ENCODE peak calls at places on chromosomes 3 and 15, in nine cellular contexts. N is T-helper 22 cell, T is hippocampal formation, P is activated T-cell treated with anti-CD3 and anti-CD28 coated beads for 1 hour, O is ELR, K is heart left ventricle, U is posterior cingulate gyrus, D is Kasumi-1, B is LoVo. A is an unnamed sample.

GRCh38 chr15:69539316-69539715 is 86.7 kb downstream of the RPLP1 start:
- DNase-seq in N (no peak), T (no peak), P (no peak), O (no peak), K (no peak), U (no peak), D (no peak), B (no peak), A (no peak)

GRCh38 chr3:14549256-14549931 is 9.3 kb upstream of the GRIP2 start:
- DNase-seq in N (no peak), T (no peak), P (no peak), O (peak; percentile 54), K (peak; percentile 15), U (peak; percentile 3), D (peak; percentile 61), B (peak; percentile 30), A (no peak)

GRCh38 chr3:49158108-49158709 is 7.9 kb downstream of the CCDC71 start:
- DNase-seq in N (peak; percentile 32), T (no peak), P (peak; percentile 50), O (peak; percentile 37), K (no peak), U (no peak), D (peak; percentile 41), B (peak; percentile 52), A (peak; percentile 37)

GRCh38 chr3:172082269-172082668 is 42.9 kb downstream of the FNDC3B start:
- DNase-seq in N (no peak), T (no peak), P (no peak), O (peak; percentile 86), K (peak; percentile 50), U (no peak), D (no peak), B (no peak), A (no peak)

GRCh38 chr3:183439510-183439909 is 11.1 kb upstream of the MCF2L2 start:
- DNase-seq in N (no peak), T (no peak), P (no peak), O (peak; percentile 33), K (no peak), U (no peak), D (no peak), B (no peak), A (no peak)

GRCh38 chr15:39843561-39843960 is 60.9 kb upstream of the FSIP1 start:
- DNase-seq in N (no peak), T (no peak), P (no peak), O (no peak), K (no peak), U (no peak), D (no peak), B (no peak), A (no peak)

GRCh38 chr3:126781889-126782491 is 78.0 kb downstream of the CHCHD6 start:
- DNase-seq in N (no peak), T (no peak), P (no peak), O (peak; percentile 81), K (no peak), U (no peak), D (no peak), B (no peak), A (no peak)

GRCh38 chr3:106745344-106746168 is 631.7 kb upstream of the CCDC54 start:
- DNase-seq in N (no peak), T (no peak), P (no peak), O (peak; percentile 34), K (no peak), U (no peak), D (no peak), B (no peak), A (no peak)

GRCh38 chr3:131735544-131735943 is 232.8 kb upstream of the MRPL3 start:
- DNase-seq in N (no peak), T (no peak), P (no peak), O (no peak), K (no peak), U (no peak), D (no peak), B (no peak), A (no peak)

GRCh38 chr3:123270818-123271217 is 69.1 kb downstream of the SEC22A start:
- DNase-seq in N (no peak), T (no peak), P (no peak), O (no peak), K (no peak), U (no peak), D (no peak), B (no peak), A (no peak)

GRCh38 chr15:68346986-68347385 is 69.4 kb downstream of the FEM1B start:
- DNase-seq in N (no peak), T (no peak), P (no peak), O (no peak), K (no peak), U (no peak), D (no peak), B (no peak), A (no peak)

GRCh38 chr3:195873971-195874370 is 34.4 kb downstream of the TNK2 start:
- DNase-seq in N (no peak), T (no peak), P (no peak), O (peak; percentile 67), K (no peak), U (no peak), D (no peak), B (no peak), A (no peak)

GRCh38 chr15:71715914-71716313 is 94.4 kb upstream of the NR2E3 start:
- DNase-seq in N (no peak), T (no peak), P (no peak), O (no peak), K (no peak), U (no peak), D (no peak), B (no peak), A (no peak)

GRCh38 chr3:136075218-136075808 is 109.8 kb downstream of the PPP2R3A start:
- DNase-seq in N (peak; percentile 32), T (peak; percentile 76), P (peak; percentile 62), O (peak; percentile 78), K (peak; percentile 68), U (peak; percentile 74), D (peak; percentile 76), B (peak; percentile 76), A (peak; percentile 68)

GRCh38 chr3:112654979-112655378 is 14.0 kb upstream of the CCDC80 start:
- DNase-seq in N (no peak), T (no peak), P (no peak), O (no peak), K (no peak), U (no peak), D (peak; percentile 13), B (no peak), A (no peak)

GRCh38 chr3:48285132-48285531 is 44.2 kb downstream of the ZNF589 start:
- DNase-seq in N (no peak), T (no peak), P (no peak), O (no peak), K (no peak), U (no peak), D (no peak), B (no peak), A (no peak)

GRCh38 chr3:50163572-50163971 is 8.4 kb downstream of the SEMA3F start:
- DNase-seq in N (no peak), T (no peak), P (no peak), O (no peak), K (no peak), U (no peak), D (no peak), B (no peak), A (no peak)

GRCh38 chr3:128845695-128846491 is 33.5 kb upstream of the ACAD9 start:
- DNase-seq in N (peak; percentile 64), T (peak; percentile 78), P (peak; percentile 65), O (peak; percentile 81), K (peak; percentile 93), U (peak; percentile 94), D (peak; percentile 90), B (peak; percentile 38), A (peak; percentile 20)

GRCh38 chr15:62391565-62392262 is 226.6 kb upstream of the C2CD4B start:
- DNase-seq in N (no peak), T (peak; percentile 32), P (no peak), O (peak; percentile 57), K (peak; percentile 72), U (peak; percentile 87), D (peak; percentile 6), B (peak; percentile 60), A (no peak)

GRCh38 chr3:111967071-111967470 is 11.8 kb upstream of the ABHD10 start:
- DNase-seq in N (no peak), T (no peak), P (no peak), O (peak; percentile 13), K (no peak), U (no peak), D (no peak), B (no peak), A (no peak)

GRCh38 chr3:151228291-151229125 is 25.5 kb upstream of the GPR171 start:
- DNase-seq in N (no peak), T (no peak), P (no peak), O (peak; percentile 74), K (no peak), U (no peak), D (no peak), B (peak; percentile 9), A (peak; percentile 9)

GRCh38 chr15:57624730-57625129 is 33.0 kb downstream of the MYZAP start:
- DNase-seq in N (no peak), T (no peak), P (no peak), O (no peak), K (no peak), U (no peak), D (no peak), B (no peak), A (no peak)

GRCh38 chr3:61560452-61561373 is 658 bp upstream of the PTPRG start:
- DNase-seq in N (no peak), T (peak; percentile 40), P (no peak), O (peak; percentile 86), K (peak; percentile 91), U (peak; percentile 91), D (peak; percentile 81), B (peak; percentile 82), A (peak; percentile 57)

GRCh38 chr3:43286886-43287301 is 554 bp downstream of the SNRK start:
- DNase-seq in N (peak; percentile 5), T (peak; percentile 3), P (no peak), O (peak; percentile 41), K (no peak), U (no peak), D (peak; percentile 35), B (no peak), A (no peak)

GRCh38 chr3:105836533-105836932 is 32.3 kb downstream of the CBLB start:
- DNase-seq in N (no peak), T (no peak), P (no peak), O (peak; percentile 64), K (no peak), U (no peak), D (no peak), B (no peak), A (no peak)

GRCh38 chr3:84126160-84126559 is 832.6 kb upstream of the CADM2 start:
- DNase-seq in N (no peak), T (no peak), P (no peak), O (no peak), K (no peak), U (no peak), D (no peak), B (no peak), A (no peak)

GRCh38 chr3:156859578-156859977 is 33.4 kb downstream of the LEKR1 start:
- DNase-seq in N (no peak), T (no peak), P (no peak), O (no peak), K (no peak), U (no peak), D (no peak), B (no peak), A (no peak)

GRCh38 chr15:78197632-78198031 is 36.7 kb downstream of the ACSBG1 start:
- DNase-seq in N (no peak), T (no peak), P (no peak), O (no peak), K (no peak), U (no peak), D (no peak), B (no peak), A (no peak)

GRCh38 chr3:72082121-72082715 is 297.3 kb upstream of the PROK2 start:
- DNase-seq in N (no peak), T (no peak), P (no peak), O (no peak), K (no peak), U (no peak), D (peak; percentile 96), B (no peak), A (no peak)

GRCh38 chr3:39809181-39809994 is at the start of gene MYRIP:
- DNase-seq in N (no peak), T (peak; percentile 77), P (no peak), O (no peak), K (peak; percentile 59), U (peak; percentile 89), D (peak; percentile 44), B (peak; percentile 70), A (peak; percentile 47)

GRCh38 chr15:48644498-48644826 is 1.0 kb downstream of the FBN1 start:
- DNase-seq in N (no peak), T (peak; percentile 53), P (no peak), O (peak; percentile 56), K (peak; percentile 59), U (no peak), D (no peak), B (no peak), A (peak; percentile 6)

A was measured in NCI-H460.